ENCODE peak calls at places on chromosomes 13 and 19, in five cellular contexts. One of them, this sample, is unnamed. For H3K36me3, the result is how much of the 10 kb centered on the place peaks cover.

GRCh38 chr19:55437410-55437809 is 5.7 kb downstream of the SHISA7 start:
- DNase-seq in HCT116: peak
- DNase-seq in H1: no peak
- DNase-seq in neural progenitor cell: peak
- DNase-seq in MM.1S: peak
- DNase-seq in this sample: peak

GRCh38 chr19:10009269-10009665 is 1.0 kb downstream of the COL5A3 start:
- DNase-seq in H1: no peak
- DNase-seq in neural progenitor cell: peak
- DNase-seq in HCT116: no peak
- DNase-seq in MM.1S: no peak
- DNase-seq in this sample: peak

GRCh38 chr19:18112989-18113478 is 15.5 kb downstream of the MAST3 start:
- DNase-seq in HCT116: peak
- DNase-seq in H1: no peak
- DNase-seq in neural progenitor cell: peak
- DNase-seq in MM.1S: peak
- DNase-seq in this sample: peak

GRCh38 chr13:45564108-45564507 is 51.4 kb downstream of the ERICH6B start:
- DNase-seq in HCT116: no peak
- DNase-seq in H1: no peak
- DNase-seq in MM.1S: no peak
- DNase-seq in neural progenitor cell: no peak
- DNase-seq in this sample: peak

GRCh38 chr13:20405691-20406090 is 120.0 kb downstream of the CRYL1 start:
- DNase-seq in MM.1S: no peak
- DNase-seq in H1: no peak
- DNase-seq in neural progenitor cell: peak
- DNase-seq in HCT116: no peak
- DNase-seq in this sample: no peak

GRCh38 chr19:3360494-3361383 is 5.6 kb upstream of the NFIC start:
- DNase-seq in H1: no peak
- DNase-seq in MM.1S: no peak
- DNase-seq in neural progenitor cell: peak
- DNase-seq in HCT116: no peak
- DNase-seq in this sample: peak

GRCh38 chr19:29671393-29672076 is 6.3 kb downstream of the PLEKHF1 start:
- DNase-seq in neural progenitor cell: no peak
- DNase-seq in HCT116: no peak
- DNase-seq in H1: no peak
- DNase-seq in MM.1S: no peak
- DNase-seq in this sample: no peak

GRCh38 chr19:40190891-40191835 is at the start of gene MAP3K10:
- DNase-seq in H1: no peak
- DNase-seq in HCT116: no peak
- DNase-seq in MM.1S: peak
- DNase-seq in neural progenitor cell: peak
- DNase-seq in this sample: peak

GRCh38 chr19:10766681-10767201 is 48.9 kb downstream of the DNM2 start:
- DNase-seq in MM.1S: no peak
- DNase-seq in HCT116: no peak
- DNase-seq in H1: no peak
- DNase-seq in neural progenitor cell: no peak
- DNase-seq in this sample: peak

GRCh38 chr19:58154287-58154678 is 3.7 kb upstream of the ZNF329 start:
- DNase-seq in MM.1S: no peak
- DNase-seq in neural progenitor cell: peak
- DNase-seq in H1: no peak
- DNase-seq in HCT116: no peak
- DNase-seq in this sample: peak

GRCh38 chr19:48271531-48272151 is 1.8 kb downstream of the ZNF114 start:
- DNase-seq in MM.1S: no peak
- DNase-seq in HCT116: no peak
- DNase-seq in H1: peak
- DNase-seq in neural progenitor cell: peak
- DNase-seq in this sample: peak

GRCh38 chr19:16541526-16542044 is 652 bp downstream of the CHERP start:
- DNase-seq in MM.1S: peak
- DNase-seq in H1: no peak
- DNase-seq in neural progenitor cell: peak
- DNase-seq in HCT116: no peak
- DNase-seq in this sample: peak

GRCh38 chr13:97057196-97057595 is 62.9 kb upstream of the OXGR1 start:
- DNase-seq in HCT116: no peak
- DNase-seq in H1: no peak
- DNase-seq in neural progenitor cell: no peak
- DNase-seq in MM.1S: no peak
- DNase-seq in this sample: peak

GRCh38 chr19:2607712-2608601 is 94.5 kb downstream of the GNG7 start:
- DNase-seq in neural progenitor cell: no peak
- DNase-seq in H1: no peak
- DNase-seq in MM.1S: peak
- DNase-seq in HCT116: no peak
- DNase-seq in this sample: no peak

GRCh38 chr13:107157272-107157671 is 589.3 kb upstream of the ARGLU1 start:
- DNase-seq in HCT116: no peak
- DNase-seq in MM.1S: no peak
- DNase-seq in neural progenitor cell: no peak
- DNase-seq in H1: no peak
- DNase-seq in this sample: peak

GRCh38 chr13:101708115-101708514 is 255.6 kb downstream of the ITGBL1 start:
- DNase-seq in neural progenitor cell: no peak
- DNase-seq in MM.1S: no peak
- DNase-seq in HCT116: no peak
- DNase-seq in H1: no peak
- DNase-seq in this sample: no peak

GRCh38 chr19:41851456-41851855 is 6.6 kb downstream of the DMRTC2 start:
- DNase-seq in HCT116: no peak
- DNase-seq in neural progenitor cell: no peak
- DNase-seq in MM.1S: no peak
- DNase-seq in H1: no peak
- DNase-seq in this sample: no peak

GRCh38 chr13:61255035-61255796 is 160.4 kb downstream of the PCDH20 start:
- DNase-seq in neural progenitor cell: peak
- DNase-seq in MM.1S: no peak
- DNase-seq in HCT116: peak
- DNase-seq in H1: no peak
- DNase-seq in this sample: peak

GRCh38 chr19:40348961-40349507 is 539 bp downstream of the PLD3 start:
- DNase-seq in HCT116: peak
- DNase-seq in MM.1S: peak
- DNase-seq in neural progenitor cell: peak
- DNase-seq in H1: no peak
- DNase-seq in this sample: peak

GRCh38 chr13:107847406-107847805 is 367.9 kb downstream of the LIG4 start:
- DNase-seq in HCT116: no peak
- DNase-seq in MM.1S: no peak
- DNase-seq in neural progenitor cell: peak
- DNase-seq in H1: no peak
- DNase-seq in this sample: no peak

GRCh38 chr19:53772943-53773342 is 51.2 kb downstream of the NLRP12 start:
- DNase-seq in H1: no peak
- DNase-seq in MM.1S: peak
- DNase-seq in HCT116: peak
- DNase-seq in neural progenitor cell: peak
- DNase-seq in this sample: peak

GRCh38 chr13:98050041-98050466 is 92.8 kb upstream of the FARP1 start:
- DNase-seq in H1: no peak
- DNase-seq in HCT116: no peak
- DNase-seq in neural progenitor cell: no peak
- DNase-seq in MM.1S: no peak
- DNase-seq in this sample: no peak

GRCh38 chr13:57123660-57124059 is 17.1 kb upstream of the PRR20A start:
- DNase-seq in H1: no peak
- DNase-seq in MM.1S: no peak
- DNase-seq in HCT116: no peak
- DNase-seq in neural progenitor cell: no peak
- DNase-seq in this sample: peak

GRCh38 chr19:4516939-4517300 is 1.4 kb downstream of the PLIN4 start:
- DNase-seq in neural progenitor cell: no peak
- DNase-seq in MM.1S: no peak
- DNase-seq in HCT116: no peak
- DNase-seq in H1: no peak
- DNase-seq in this sample: no peak

GRCh38 chr19:7806876-7807275 is 23.1 kb upstream of the EVI5L start:
- DNase-seq in MM.1S: no peak
- DNase-seq in neural progenitor cell: no peak
- DNase-seq in H1: no peak
- DNase-seq in HCT116: no peak
- DNase-seq in this sample: no peak

GRCh38 chr13:99371956-99372355 is 64.8 kb upstream of the GPR183 start:
- DNase-seq in neural progenitor cell: no peak
- DNase-seq in H1: no peak
- DNase-seq in HCT116: no peak
- DNase-seq in MM.1S: no peak
- DNase-seq in this sample: no peak

GRCh38 chr19:46221981-46222610 is 7.4 kb upstream of the IGFL1 start:
- DNase-seq in HCT116: no peak
- DNase-seq in H1: no peak
- DNase-seq in neural progenitor cell: no peak
- DNase-seq in MM.1S: no peak
- DNase-seq in this sample: peak

GRCh38 chr19:1672038-1672768 is 19.8 kb upstream of the TCF3 start:
- DNase-seq in MM.1S: peak
- DNase-seq in H1: no peak
- DNase-seq in neural progenitor cell: peak
- DNase-seq in HCT116: no peak
- DNase-seq in this sample: peak

GRCh38 chr13:75458696-75459422 is 23.1 kb downstream of the TBC1D4 start:
- DNase-seq in HCT116: no peak
- DNase-seq in neural progenitor cell: peak
- DNase-seq in MM.1S: peak
- DNase-seq in H1: no peak
- DNase-seq in this sample: no peak

GRCh38 chr19:2661615-2662014 is 40.9 kb downstream of the GNG7 start:
- DNase-seq in HCT116: peak
- DNase-seq in MM.1S: no peak
- DNase-seq in H1: no peak
- DNase-seq in neural progenitor cell: no peak
- DNase-seq in this sample: peak

GRCh38 chr13:46184277-46184699 is 2.3 kb upstream of the LCP1 start:
- DNase-seq in MM.1S: peak
- DNase-seq in H1: peak
- DNase-seq in HCT116: peak
- DNase-seq in neural progenitor cell: peak
- DNase-seq in this sample: peak

GRCh38 chr19:16031872-16032200 is 44.5 kb upstream of the TPM4 start:
- DNase-seq in HCT116: no peak
- DNase-seq in MM.1S: no peak
- DNase-seq in neural progenitor cell: no peak
- DNase-seq in H1: no peak
- DNase-seq in this sample: no peak

GRCh38 chr13:80508031-80508430 is 167.1 kb upstream of the SPRY2 start:
- DNase-seq in MM.1S: no peak
- DNase-seq in H1: no peak
- DNase-seq in HCT116: no peak
- DNase-seq in neural progenitor cell: no peak
- DNase-seq in this sample: no peak

GRCh38 chr13:26819067-26819466 is 58.5 kb upstream of the GPR12 start:
- DNase-seq in H1: no peak
- DNase-seq in MM.1S: no peak
- DNase-seq in HCT116: no peak
- DNase-seq in neural progenitor cell: no peak
- DNase-seq in this sample: no peak

GRCh38 chr13:39892731-39893293 is 237.3 kb downstream of the COG6 start:
- DNase-seq in MM.1S: no peak
- DNase-seq in HCT116: no peak
- DNase-seq in H1: no peak
- DNase-seq in neural progenitor cell: no peak
- DNase-seq in this sample: peak

GRCh38 chr19:53782698-53783097 is 41.4 kb downstream of the NLRP12 start:
- DNase-seq in MM.1S: no peak
- DNase-seq in neural progenitor cell: no peak
- DNase-seq in HCT116: no peak
- DNase-seq in H1: no peak
- DNase-seq in this sample: no peak

GRCh38 chr13:111575719-111576118 is 255.3 kb downstream of the TEX29 start:
- DNase-seq in HCT116: no peak
- DNase-seq in MM.1S: no peak
- DNase-seq in neural progenitor cell: no peak
- DNase-seq in H1: no peak
- DNase-seq in this sample: no peak

GRCh38 chr19:17035842-17036424 is 9.3 kb upstream of the CPAMD8 start:
- DNase-seq in HCT116: no peak
- DNase-seq in MM.1S: no peak
- DNase-seq in H1: no peak
- DNase-seq in neural progenitor cell: no peak
- DNase-seq in this sample: peak

GRCh38 chr13:62747629-62748028 is 1332.0 kb upstream of the PCDH20 start:
- DNase-seq in neural progenitor cell: no peak
- DNase-seq in MM.1S: no peak
- DNase-seq in H1: no peak
- DNase-seq in HCT116: no peak
- DNase-seq in this sample: peak

GRCh38 chr13:114099918-114100445 is 32.4 kb downstream of the RASA3 start:
- DNase-seq in MM.1S: peak
- DNase-seq in H1: no peak
- DNase-seq in HCT116: peak
- DNase-seq in neural progenitor cell: peak
- DNase-seq in this sample: peak

GRCh38 chr19:5880196-5880595 is 9.9 kb upstream of the FUT5 start:
- DNase-seq in MM.1S: no peak
- DNase-seq in H1: no peak
- DNase-seq in HCT116: no peak
- DNase-seq in neural progenitor cell: no peak
- DNase-seq in this sample: no peak
- H3K27ac ChIP-seq in MM.1S: no peak
- H3K27ac ChIP-seq in H1: no peak
- H3K27ac ChIP-seq in HCT116: no peak
- H3K27ac ChIP-seq in neural progenitor cell: no peak
- H3K27ac ChIP-seq in this sample: no peak

GRCh38 chr13:53382008-53382407 is 353.4 kb downstream of the OLFM4 start:
- DNase-seq in H1: no peak
- DNase-seq in neural progenitor cell: peak
- DNase-seq in HCT116: no peak
- DNase-seq in MM.1S: no peak
- DNase-seq in this sample: no peak
- TF ChIP-seq EZH2 in H1: no peak
- TF ChIP-seq EZH2 in neural progenitor cell: no peak
- TF ChIP-seq EZH2 in HCT116: no peak
- TF ChIP-seq EZH2 in MM.1S: no peak
- TF ChIP-seq EZH2 in this sample: no peak

GRCh38 chr19:21138130-21138529 is 3.7 kb upstream of the ZNF431 start:
- DNase-seq in MM.1S: no peak
- DNase-seq in neural progenitor cell: no peak
- DNase-seq in HCT116: no peak
- DNase-seq in H1: no peak
- DNase-seq in this sample: no peak
- H3K36me3 ChIP-seq in MM.1S: under half
- H3K36me3 ChIP-seq in neural progenitor cell: under half
- H3K36me3 ChIP-seq in HCT116: under half
- H3K36me3 ChIP-seq in H1: under half
- H3K36me3 ChIP-seq in this sample: under half

GRCh38 chr13:76741624-76742023 is 144.6 kb downstream of the KCTD12 start:
- DNase-seq in MM.1S: no peak
- DNase-seq in H1: no peak
- DNase-seq in HCT116: no peak
- DNase-seq in neural progenitor cell: no peak
- DNase-seq in this sample: no peak
- H3K27ac ChIP-seq in MM.1S: no peak
- H3K27ac ChIP-seq in H1: no peak
- H3K27ac ChIP-seq in HCT116: no peak
- H3K27ac ChIP-seq in neural progenitor cell: no peak
- H3K27ac ChIP-seq in this sample: no peak

This sample was measured in A673.